ENCODE peak calls at places on chromosomes 7 and 10, in ten cellular contexts. W is dorsolateral prefrontal cortex, Z is PC-3, F is keratinocyte, O is lower lobe of right lung, J is AG09309, V is ovary, R is brain microvascular endothelial cell, U is OCI-LY7, T is cardiac fibroblast. L is an unnamed sample.
A peak's percentile ranks its signal among the peaks of the same experiment; 100 is the strongest.

GRCh38 chr7:92691578-92691977 is 101.4 kb upstream of the FAM133B start:
- DNase-seq in W (no peak), Z (peak; percentile 81), F (no peak), O (no peak), J (no peak), V (no peak), R (peak; percentile 52), U (peak; percentile 75), T (peak; percentile 83), L (peak; percentile 29)

GRCh38 chr7:96778263-96778662 is 68.6 kb upstream of the SEM1 start:
- DNase-seq in W (no peak), Z (peak; percentile 22), F (no peak), O (no peak), J (no peak), V (no peak), R (no peak), U (peak; percentile 2), T (no peak), L (no peak)

GRCh38 chr7:134018321-134018720 is 108.8 kb upstream of the LRGUK start:
- DNase-seq in W (peak; percentile 37), Z (no peak), F (no peak), O (no peak), J (no peak), V (no peak), R (no peak), U (no peak), T (no peak), L (no peak)

GRCh38 chr7:768881-769504 is 41.9 kb upstream of the PRKAR1B start:
- DNase-seq in W (no peak), Z (no peak), F (no peak), O (no peak), J (no peak), V (peak; percentile 84), R (peak; percentile 19), U (no peak), T (no peak), L (no peak)

GRCh38 chr10:129758180-129758579 is 205.9 kb downstream of the EBF3 start:
- DNase-seq in W (peak; percentile 14), Z (no peak), F (no peak), O (peak; percentile 31), J (no peak), V (no peak), R (no peak), U (no peak), T (no peak), L (no peak)

GRCh38 chr7:101882595-101883564 is 65.5 kb downstream of the CUX1 start:
- DNase-seq in W (peak; percentile 47), Z (peak; percentile 99), F (peak; percentile 88), O (peak; percentile 77), J (peak; percentile 99), V (peak; percentile 94), R (peak; percentile 100), U (peak; percentile 64), T (peak; percentile 100), L (peak; percentile 98)

GRCh38 chr10:7529638-7530037 is 118.8 kb upstream of the SFMBT2 start:
- DNase-seq in W (peak; percentile 57), Z (peak; percentile 13), F (no peak), O (no peak), J (no peak), V (no peak), R (no peak), U (no peak), T (peak; percentile 18), L (no peak)

GRCh38 chr10:127940866-127941640 is 34.1 kb downstream of the PTPRE start:
- DNase-seq in W (peak; percentile 19), Z (no peak), F (no peak), O (no peak), J (no peak), V (no peak), R (no peak), U (no peak), T (no peak), L (no peak)

GRCh38 chr10:127570036-127570435 is 20.9 kb downstream of the NPS start:
- DNase-seq in W (no peak), Z (no peak), F (no peak), O (no peak), J (no peak), V (no peak), R (no peak), U (no peak), T (no peak), L (no peak)

GRCh38 chr10:131729938-131730660 is 170.7 kb upstream of the PPP2R2D start:
- DNase-seq in W (no peak), Z (no peak), F (no peak), O (no peak), J (no peak), V (no peak), R (no peak), U (no peak), T (no peak), L (no peak)

GRCh38 chr7:132004528-132004927 is 448.1 kb upstream of the PODXL start:
- DNase-seq in W (no peak), Z (no peak), F (no peak), O (no peak), J (no peak), V (no peak), R (no peak), U (no peak), T (peak; percentile 14), L (no peak)

GRCh38 chr10:68284007-68284406 is 47.9 kb upstream of the HNRNPH3 start:
- DNase-seq in W (no peak), Z (no peak), F (no peak), O (no peak), J (no peak), V (no peak), R (no peak), U (no peak), T (peak; percentile 3), L (no peak)

GRCh38 chr7:45359781-45360180 is 202.2 kb downstream of the RAMP3 start:
- DNase-seq in W (no peak), Z (no peak), F (no peak), O (no peak), J (no peak), V (no peak), R (no peak), U (no peak), T (no peak), L (no peak)

DNA sequence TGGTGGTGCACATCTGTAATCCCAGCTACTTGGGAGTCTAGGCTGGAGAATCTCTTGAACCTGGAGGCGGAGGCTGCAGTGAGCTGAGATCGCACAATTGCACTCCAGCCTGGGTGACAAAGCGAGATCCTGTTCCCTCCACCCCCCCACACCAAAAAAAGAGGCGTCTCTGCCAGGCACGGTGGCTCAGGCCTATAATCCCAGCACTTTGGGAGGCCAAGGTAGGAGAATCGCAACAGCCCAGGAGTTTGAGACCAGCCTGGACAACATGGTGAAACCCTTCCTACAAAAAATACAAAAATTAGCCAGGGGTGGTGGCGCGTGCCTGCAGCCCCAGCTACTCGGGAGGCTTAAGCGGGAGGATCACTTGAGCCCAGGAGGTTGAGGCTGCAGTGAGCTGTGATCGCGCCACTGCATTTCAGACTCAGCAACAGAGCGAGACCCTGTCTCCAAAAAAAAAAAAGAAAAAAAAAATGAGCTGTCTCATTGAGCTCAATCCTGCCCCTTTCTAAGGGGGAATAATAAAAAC is 1.8 kb downstream of the ACTR1A start:
- DNase-seq in W (no peak), Z (no peak), F (no peak), O (no peak), J (no peak), V (no peak), R (no peak), U (no peak), T (no peak), L (no peak)
- H3K4me3 ChIP-seq in W (peak overlapping the region; percentile 93), Z (peak overlapping the region; percentile 92), F (peak overlapping the region; percentile 99), O (peak overlapping the region; percentile 96), J (no peak overlapping the region), V (no peak overlapping the region), R (no peak overlapping the region), U (peak overlapping the region; percentile 94), T (no peak overlapping the region), L (peak overlapping the region; percentile 92)

GRCh38 chr7:22427855-22428254 is 70.9 kb upstream of the RAPGEF5 start:
- DNase-seq in W (no peak), Z (no peak), F (no peak), O (no peak), J (no peak), V (no peak), R (no peak), U (no peak), T (no peak), L (no peak)

GRCh38 chr7:22422831-22423615 is 66.1 kb upstream of the RAPGEF5 start:
- DNase-seq in W (no peak), Z (no peak), F (no peak), O (no peak), J (no peak), V (no peak), R (no peak), U (no peak), T (no peak), L (no peak)

GRCh38 chr7:22426463-22427121 is 69.6 kb upstream of the RAPGEF5 start:
- DNase-seq in W (no peak), Z (no peak), F (no peak), O (no peak), J (no peak), V (no peak), R (no peak), U (peak; percentile 50), T (no peak), L (no peak)

GRCh38 chr7:22427122-22427503 is 70.2 kb upstream of the RAPGEF5 start:
- DNase-seq in W (no peak), Z (no peak), F (no peak), O (no peak), J (no peak), V (no peak), R (no peak), U (no peak), T (no peak), L (no peak)

GRCh38 chr7:22425361-22425760 is 68.4 kb upstream of the RAPGEF5 start:
- DNase-seq in W (no peak), Z (no peak), F (no peak), O (no peak), J (no peak), V (no peak), R (no peak), U (peak; percentile 60), T (no peak), L (no peak)
- TF ChIP-seq CTCF in W (no peak), Z (no peak), F (no peak), O (no peak), J (no peak), V (no peak), R (no peak), U (no peak), T (no peak), L (no peak)

DNA sequence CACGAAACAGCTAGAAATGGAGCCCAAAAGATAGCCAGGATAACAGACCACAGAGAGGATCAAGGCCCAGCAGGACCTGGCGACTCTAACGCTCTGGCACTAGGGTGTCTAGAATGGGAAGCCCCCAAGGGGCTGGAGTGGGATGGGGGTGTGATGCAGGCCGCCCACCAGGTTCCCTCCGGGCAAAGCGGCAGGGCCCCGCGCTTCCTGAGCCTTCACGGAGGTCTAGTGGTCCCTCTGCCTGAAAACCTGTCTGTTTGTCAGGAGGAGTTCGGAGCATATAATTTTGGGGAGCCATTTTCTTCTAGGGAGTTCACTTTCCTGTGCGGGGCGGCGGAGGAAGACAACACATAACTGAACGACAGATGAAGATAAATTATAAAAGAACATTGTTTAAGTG is 48.2 kb upstream of the FXYD4 start:
- DNase-seq in W (no peak), Z (no peak), F (no peak), O (no peak), J (no peak), V (no peak), R (no peak), U (no peak), T (no peak), L (no peak)
- H3K4me3 ChIP-seq in W (peak overlapping the region; percentile 72), Z (no peak overlapping the region), F (no peak overlapping the region), O (peak overlapping the region; percentile 35), J (no peak overlapping the region), V (no peak overlapping the region), R (peak overlapping the region; percentile 45), U (no peak overlapping the region), T (peak overlapping the region; percentile 10), L (no peak overlapping the region)

GRCh38 chr10:18472977-18473376 is 178.4 kb downstream of the NSUN6 start:
- DNase-seq in W (no peak), Z (peak; percentile 15), F (no peak), O (no peak), J (no peak), V (no peak), R (no peak), U (peak; percentile 7), T (peak; percentile 1), L (no peak)
- TF ChIP-seq CTCF in W (no peak), Z (peak; percentile 50), F (no peak), O (no peak), J (no peak), V (no peak), R (no peak), U (peak; percentile 66), T (no peak), L (no peak)